ENCODE peak calls at places on chromosomes 1 and 21, in four cellular contexts. E is mesendoderm, Y is dorsolateral prefrontal cortex, N is AG04449. A is an unnamed sample.

GRCh38 chr1:11701551-11701961 is 10.0 kb downstream of the DRAXIN start:
- DNase-seq in E (no peak), Y (peak), N (no peak), A (no peak)

GRCh38 chr1:192506741-192507155 is 68.8 kb upstream of the RGS1 start:
- DNase-seq in E (peak), Y (no peak), N (no peak), A (no peak)

GRCh38 chr1:11794446-11795237 is 11.1 kb downstream of the MTHFR start:
- DNase-seq in E (no peak), Y (no peak), N (no peak), A (no peak)

GRCh38 chr1:203136409-203137042 is 9.0 kb downstream of the ADORA1 start:
- DNase-seq in E (peak), Y (no peak), N (no peak), A (no peak)

GRCh38 chr1:219461891-219462528 is 150.9 kb downstream of the ZC3H11B start:
- DNase-seq in E (no peak), Y (no peak), N (no peak), A (no peak)

GRCh38 chr1:20405051-20405754 is 80.8 kb downstream of the CAMK2N1 start:
- DNase-seq in E (no peak), Y (no peak), N (no peak), A (no peak)

GRCh38 chr1:12426030-12426429 is 192.0 kb downstream of the DHRS3 start:
- DNase-seq in E (no peak), Y (no peak), N (no peak), A (no peak)

GRCh38 chr1:92274939-92275338 is 23.8 kb downstream of the GLMN start:
- DNase-seq in E (no peak), Y (no peak), N (no peak), A (no peak)

GRCh38 chr1:198399452-198399851 is 141.0 kb downstream of the ATP6V1G3 start:
- DNase-seq in E (no peak), Y (no peak), N (no peak), A (no peak)

GRCh38 chr1:212749924-212750535 is 41.5 kb downstream of the NSL1 start:
- DNase-seq in E (peak), Y (no peak), N (no peak), A (peak)

GRCh38 chr1:86155061-86155806 is 1.3 kb downstream of the COL24A1 start:
- DNase-seq in E (peak), Y (no peak), N (no peak), A (no peak)

GRCh38 chr21:45415943-45416611 is 11.1 kb downstream of the COL18A1 start:
- DNase-seq in E (no peak), Y (no peak), N (no peak), A (no peak)

GRCh38 chr1:172206256-172206655 is 214.2 kb upstream of the C1orf105 start:
- DNase-seq in E (no peak), Y (no peak), N (no peak), A (no peak)

GRCh38 chr1:245401881-245402598 is 247.3 kb downstream of the KIF26B start:
- DNase-seq in E (no peak), Y (no peak), N (no peak), A (no peak)

GRCh38 chr21:34970566-34970965 is 78.5 kb downstream of the RUNX1 start:
- DNase-seq in E (no peak), Y (no peak), N (no peak), A (no peak)

GRCh38 chr1:79633456-79633855 is 626.9 kb upstream of the ADGRL4 start:
- DNase-seq in E (peak), Y (no peak), N (peak), A (peak)

GRCh38 chr1:58104960-58105359 is 441.6 kb downstream of the OMA1 start:
- DNase-seq in E (no peak), Y (no peak), N (no peak), A (no peak)

GRCh38 chr1:44249543-44249942 is 36.3 kb downstream of the DMAP1 start:
- DNase-seq in E (no peak), Y (no peak), N (no peak), A (no peak)

GRCh38 chr1:109299087-109299983 is 7.5 kb downstream of the MYBPHL start:
- DNase-seq in E (peak), Y (peak), N (peak), A (peak)

GRCh38 chr1:147541672-147542548 is 609 bp downstream of the BCL9 start:
- DNase-seq in E (peak), Y (peak), N (no peak), A (peak)

GRCh38 chr1:220255204-220255603 is 17.0 kb downstream of the RAB3GAP2 start:
- DNase-seq in E (no peak), Y (no peak), N (no peak), A (no peak)

DNA sequence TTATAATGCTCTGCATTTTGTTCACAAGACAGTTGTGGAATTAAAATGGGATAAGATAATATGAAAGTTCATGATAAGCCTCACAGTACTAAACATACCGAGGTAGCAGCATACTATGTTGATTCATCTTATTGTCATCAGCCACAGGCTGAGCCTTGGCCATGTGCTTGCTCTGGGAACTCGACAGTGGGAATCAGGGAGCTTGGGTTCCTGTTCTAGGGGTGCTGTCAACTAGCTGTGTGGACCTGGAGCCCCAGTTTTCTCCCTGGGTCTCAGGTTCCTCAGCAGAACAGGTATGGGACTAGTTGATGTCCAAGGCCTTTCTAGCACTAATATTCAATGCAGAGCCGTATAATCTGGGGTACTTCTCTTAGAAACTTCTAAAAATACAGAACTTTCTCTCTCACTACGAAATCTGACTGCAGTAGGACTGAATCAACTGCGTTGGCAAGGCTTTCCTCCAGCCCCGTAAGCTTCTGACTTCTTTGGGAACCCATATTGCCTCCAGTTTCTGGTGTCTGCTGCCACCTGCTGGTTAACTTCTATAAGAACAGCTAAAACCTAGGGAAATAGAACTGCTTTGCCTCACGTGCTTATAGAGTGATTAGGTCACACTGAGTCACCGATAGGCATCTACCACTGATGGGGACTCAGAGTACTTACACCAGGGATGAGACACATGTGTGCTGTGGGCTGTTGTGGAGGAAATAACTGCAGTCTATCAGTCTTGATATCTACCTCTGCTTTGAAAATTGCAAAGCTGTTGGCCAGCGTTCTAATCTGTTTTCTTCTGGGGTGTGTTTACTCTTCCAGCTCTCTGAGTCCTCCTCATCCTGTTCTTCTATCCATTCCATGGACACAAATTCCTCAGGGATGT is 111.0 kb downstream of the RGL1 start:
- DNase-seq in E (peak), Y (peak), N (peak), A (peak)
- H3K4me3 ChIP-seq in E (no peak), Y (no peak), N (peak), A (peak)

DNA sequence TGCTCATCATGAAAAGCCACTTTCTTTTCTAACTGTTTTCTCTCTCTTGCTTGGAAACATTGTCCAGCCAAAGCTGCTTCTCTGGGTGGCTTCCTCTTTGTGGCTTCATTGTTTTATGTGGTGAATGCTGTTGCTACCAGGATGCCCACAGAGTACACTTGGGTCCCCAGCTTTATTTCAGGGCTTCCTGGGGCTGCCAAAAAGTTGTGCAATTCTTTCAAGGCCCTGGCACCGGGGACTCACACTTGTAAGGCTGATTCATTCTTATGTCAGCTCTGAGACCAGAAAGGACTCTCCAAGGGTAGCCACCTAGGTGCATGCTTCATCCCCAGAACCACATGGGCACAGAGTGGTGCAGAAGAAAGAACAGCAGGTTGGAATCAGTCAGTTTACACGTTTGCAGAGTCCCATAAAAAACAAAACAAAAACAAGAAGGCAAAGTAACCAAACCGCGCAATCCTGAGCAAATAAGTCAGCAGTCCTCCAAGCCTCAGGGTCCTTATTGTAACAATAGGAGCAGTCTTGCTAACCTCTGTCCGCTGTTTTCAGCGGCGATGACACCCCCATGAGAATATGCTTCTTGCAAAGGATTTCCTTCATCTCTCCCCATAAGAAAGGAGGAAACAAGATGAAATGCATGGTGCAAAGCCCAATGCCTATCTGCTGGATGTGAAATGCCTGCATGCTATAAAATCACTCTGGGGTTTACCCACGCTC is 89.9 kb upstream of the SSX2IP start:
- DNase-seq in E (no peak), Y (no peak), N (no peak), A (peak)
- H3K4me3 ChIP-seq in E (no peak), Y (no peak), N (no peak), A (no peak)

DNA sequence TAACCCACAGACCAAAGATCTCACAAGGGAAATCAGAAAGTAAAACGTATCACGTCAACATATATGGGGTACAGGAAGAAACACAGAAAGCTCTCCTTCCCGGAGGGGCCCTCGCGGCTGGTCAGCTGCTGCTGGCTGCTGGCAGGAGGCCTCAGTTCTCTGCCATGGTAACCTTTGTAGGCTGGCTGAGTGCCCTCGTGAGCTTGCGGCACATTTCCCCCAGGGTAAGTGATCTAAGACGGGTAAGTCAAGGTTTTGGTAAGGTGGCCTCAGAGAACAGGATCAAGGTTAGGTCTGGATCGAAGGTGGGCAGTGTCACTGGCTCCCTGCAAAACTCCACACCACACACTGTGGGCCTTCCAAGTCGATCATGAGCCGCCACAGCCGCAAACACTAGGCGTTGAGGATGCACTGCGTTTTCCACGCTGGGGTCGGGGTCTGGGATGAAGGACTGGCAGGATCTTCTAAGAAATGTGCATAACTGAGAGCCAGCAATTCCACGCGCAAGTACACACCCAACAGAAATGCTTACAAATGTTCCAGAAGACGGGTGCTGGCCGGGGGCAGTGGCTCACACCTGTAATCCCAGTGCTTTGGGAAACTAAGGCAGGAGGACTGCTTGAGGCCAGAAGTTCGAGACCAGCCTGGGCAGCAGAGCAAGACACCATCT is 33.9 kb downstream of the WDR4 start:
- DNase-seq in E (no peak), Y (peak), N (no peak), A (no peak)
- H3K4me3 ChIP-seq in E (no peak), Y (no peak), N (no peak), A (no peak)

GRCh38 chr1:65149391-65149729 is 1.4 kb downstream of the AK4 start:
- DNase-seq in E (peak), Y (no peak), N (no peak), A (no peak)
- H3K4me3 ChIP-seq in E (peak), Y (peak), N (peak), A (peak)

GRCh38 chr1:153545067-153546055 is at the start of gene S100A4:
- DNase-seq in E (peak), Y (no peak), N (peak), A (peak)
- H3K4me3 ChIP-seq in E (no peak), Y (no peak), N (peak), A (peak)

GRCh38 chr1:204282801-204283200 is 69.0 kb upstream of the GOLT1A start:
- DNase-seq in E (no peak), Y (no peak), N (no peak), A (no peak)

GRCh38 chr1:204278254-204278653 is 64.5 kb upstream of the GOLT1A start:
- DNase-seq in E (peak), Y (no peak), N (no peak), A (no peak)

GRCh38 chr1:204280099-204280498 is 66.3 kb upstream of the GOLT1A start:
- DNase-seq in E (no peak), Y (no peak), N (no peak), A (no peak)

GRCh38 chr1:204278973-204279372 is 65.2 kb upstream of the GOLT1A start:
- DNase-seq in E (no peak), Y (no peak), N (no peak), A (no peak)

GRCh38 chr1:204280562-204280961 is 66.8 kb upstream of the GOLT1A start:
- DNase-seq in E (no peak), Y (no peak), N (no peak), A (no peak)
- H3K4me3 ChIP-seq in E (no peak), Y (no peak), N (no peak), A (no peak)

GRCh38 chr1:210234254-210234747 is 1.7 kb downstream of the SERTAD4 start:
- DNase-seq in E (peak), Y (no peak), N (no peak), A (no peak)
- H3K4me3 ChIP-seq in E (no peak), Y (peak), N (peak), A (peak)

GRCh38 chr1:150873521-150873920 is 2.9 kb downstream of the ARNT start:
- DNase-seq in E (no peak), Y (no peak), N (no peak), A (no peak)

GRCh38 chr1:150875197-150876110 is 945 bp downstream of the ARNT start:
- DNase-seq in E (no peak), Y (no peak), N (no peak), A (no peak)

GRCh38 chr1:150876111-150876434 is 326 bp downstream of the ARNT start:
- DNase-seq in E (peak), Y (peak), N (no peak), A (no peak)

GRCh38 chr1:150874455-150875196 is 1.8 kb downstream of the ARNT start:
- DNase-seq in E (no peak), Y (no peak), N (no peak), A (no peak)

GRCh38 chr1:150877220-150877516 is 769 bp upstream of the ARNT start:
- DNase-seq in E (peak), Y (no peak), N (no peak), A (no peak)
- H3K4me3 ChIP-seq in E (no peak), Y (peak), N (no peak), A (peak)

A was measured in skeletal muscle cell.